ENCODE peak calls at places on chromosome 3, in ten cellular contexts. A is stimulated activated CD4-positive, alpha-beta T cell treated with anti-CD3 and anti-CD28 coated beads, Interleukin-1b, Interleukin-23, amount 100 ng/mL, for 48 hours; J is mesendoderm; L is nucleus accumbens; P is NCI-H460; U is progenitor cell of endocrine pancreas; I is body of pancreas; H is naive thymus-derived CD8-positive, alpha-beta T cell; D is skeletal muscle cell; R is epithelial cell of esophagus. N is an unnamed sample.

GRCh38 chr3:177816667-177817208 is 619.5 kb upstream of the TBL1XR1 start:
- DNase-seq in A (no peak), J (peak; percentile 36), L (no peak), P (peak; percentile 14), U (no peak), I (peak; percentile 10), H (no peak), D (no peak), R (peak; percentile 93), N (no peak)

GRCh38 chr3:128488995-128489859 is 3.8 kb downstream of the GATA2 start:
- DNase-seq in A (no peak), J (peak; percentile 79), L (no peak), P (no peak), U (no peak), I (peak; percentile 84), H (no peak), D (no peak), R (peak; percentile 19), N (peak; percentile 70)

GRCh38 chr3:116417151-116417550 is 28.1 kb downstream of the LSAMP start:
- DNase-seq in A (no peak), J (no peak), L (no peak), P (no peak), U (no peak), I (no peak), H (no peak), D (no peak), R (no peak), N (no peak)

GRCh38 chr3:158434412-158435038 is 136.5 kb upstream of the MLF1 start:
- DNase-seq in A (peak; percentile 13), J (peak; percentile 77), L (peak; percentile 3), P (peak; percentile 58), U (peak; percentile 23), I (peak; percentile 77), H (peak; percentile 3), D (peak; percentile 20), R (peak; percentile 78), N (no peak)

GRCh38 chr3:161913786-161914389 is 417.3 kb downstream of the OTOL1 start:
- DNase-seq in A (no peak), J (no peak), L (no peak), P (no peak), U (no peak), I (no peak), H (no peak), D (peak; percentile 62), R (peak; percentile 41), N (no peak)

GRCh38 chr3:61894988-61895935 is 333.9 kb downstream of the PTPRG start:
- DNase-seq in A (peak; percentile 57), J (peak; percentile 85), L (no peak), P (peak; percentile 3), U (no peak), I (peak; percentile 65), H (peak; percentile 76), D (peak; percentile 83), R (peak; percentile 96), N (no peak)

GRCh38 chr3:135131290-135131689 is 336.2 kb downstream of the EPHB1 start:
- DNase-seq in A (no peak), J (no peak), L (no peak), P (no peak), U (no peak), I (no peak), H (no peak), D (no peak), R (no peak), N (no peak)

GRCh38 chr3:131540143-131540542 is 37.4 kb upstream of the MRPL3 start:
- DNase-seq in A (no peak), J (no peak), L (no peak), P (no peak), U (no peak), I (no peak), H (no peak), D (no peak), R (no peak), N (no peak)

GRCh38 chr3:46692566-46692983 is 904 bp downstream of the ALS2CL start:
- DNase-seq in A (no peak), J (peak; percentile 71), L (no peak), P (no peak), U (peak; percentile 36), I (peak; percentile 90), H (no peak), D (no peak), R (peak; percentile 98), N (no peak)